ENCODE peak calls at places on chromosome 4, in six cellular contexts. H is stimulated activated CD8-positive, alpha-beta memory T cell treated with anti-CD3 and anti-CD28 coated beads, Interleukin-4, amount 100 ng/mL, for 24 hours; Y is fibroblast of the conjunctiva; V is amniotic stem cell; N is omental fat pad; E is activated naive CD8-positive, alpha-beta T cell treated with anti-CD3 and anti-CD28 coated beads, Interleukin-2, amount 50 U/mL, for 24 hours. W is an unnamed sample.

GRCh38 chr4:138051157-138051556 is 191.0 kb downstream of the SLC7A11 start:
- DNase-seq in V (no peak), Y (no peak), H (no peak), E (no peak), N (no peak), W (no peak)

GRCh38 chr4:45869199-45869598 is 254.7 kb downstream of the GABRG1 start:
- DNase-seq in E (no peak), Y (no peak), V (no peak), H (no peak), N (no peak), W (no peak)

GRCh38 chr4:83454626-83455025 is 997 bp downstream of the HELQ start:
- DNase-seq in E (no peak), Y (no peak), N (no peak), H (no peak), V (no peak), W (peak; percentile 19)

GRCh38 chr4:168868044-168868855 is 141.8 kb downstream of the CBR4 start:
- DNase-seq in V (peak; percentile 64), Y (peak; percentile 58), H (no peak), E (no peak), N (no peak), W (no peak)

GRCh38 chr4:139099366-139099982 is 77.5 kb downstream of the ELF2 start:
- DNase-seq in Y (peak; percentile 85), V (peak; percentile 64), E (peak; percentile 68), H (peak; percentile 51), N (no peak), W (peak; percentile 85)

GRCh38 chr4:40769266-40769665 is 19.5 kb downstream of the NSUN7 start:
- DNase-seq in H (no peak), Y (no peak), E (no peak), V (no peak), N (no peak), W (no peak)

GRCh38 chr4:113952452-113953029 is 26.9 kb downstream of the ARSJ start:
- DNase-seq in Y (peak; percentile 44), V (no peak), E (peak; percentile 34), H (no peak), N (no peak), W (peak; percentile 61)

GRCh38 chr4:145011636-145012035 is 86.4 kb downstream of the ANAPC10 start:
- DNase-seq in Y (peak; percentile 3), E (no peak), H (no peak), V (no peak), N (no peak), W (no peak)

GRCh38 chr4:58981828-58982227 is 1871.6 kb upstream of the IGFBP7 start:
- DNase-seq in E (no peak), V (no peak), N (no peak), H (no peak), Y (no peak), W (no peak)

GRCh38 chr4:41640905-41641304 is 102.9 kb downstream of the LIMCH1 start:
- DNase-seq in Y (no peak), E (no peak), V (no peak), H (no peak), N (no peak), W (no peak)

GRCh38 chr4:44522761-44523445 is 74.3 kb upstream of the KCTD8 start:
- DNase-seq in E (no peak), V (no peak), H (no peak), N (no peak), Y (no peak), W (no peak)

GRCh38 chr4:28709821-28710330 is 1849.2 kb downstream of the STIM2 start:
- DNase-seq in N (no peak), Y (no peak), H (no peak), E (no peak), V (no peak), W (no peak)

GRCh38 chr4:54764501-54764900 is 106.7 kb downstream of the KIT start:
- DNase-seq in V (no peak), H (no peak), E (no peak), N (no peak), Y (no peak), W (no peak)

GRCh38 chr4:56863441-56864129 is 42.1 kb upstream of the SPINK2 start:
- DNase-seq in Y (no peak), H (no peak), N (no peak), V (no peak), E (no peak), W (peak; percentile 68)

GRCh38 chr4:10611673-10612072 is 72.9 kb downstream of the CLNK start:
- DNase-seq in N (no peak), H (no peak), V (peak; percentile 67), E (no peak), Y (peak; percentile 49), W (no peak)